ENCODE peak calls at places on chromosomes 16 and 17, in nine cellular contexts. C is AG04450, N is A673, V is psoas muscle, I is heart right ventricle, H is thoracic aorta, U is breast epithelium, R is fibroblast of lung, K is brain microvascular endothelial cell. O is an unnamed sample.

GRCh38 chr16:83830769-83831450 is 23.1 kb downstream of the HSBP1 start:
- DNase-seq in N (no peak), I (no peak), R (peak), U (no peak), C (no peak), V (no peak), K (no peak), H (no peak), O (no peak)

GRCh38 chr17:17749921-17750320 is 68.7 kb downstream of the RAI1 start:
- DNase-seq in U (no peak), I (peak), K (peak), N (peak), V (no peak), R (peak), C (no peak), H (no peak), O (no peak)

GRCh38 chr16:57502048-57502775 is 15.9 kb upstream of the DOK4 start:
- DNase-seq in C (no peak), I (no peak), U (no peak), K (no peak), N (no peak), V (peak), R (no peak), H (no peak), O (no peak)

GRCh38 chr17:1495265-1495664 is 2.8 kb upstream of the MYO1C start:
- DNase-seq in H (no peak), C (no peak), I (peak), U (peak), N (no peak), K (no peak), R (peak), V (peak), O (peak)

GRCh38 chr17:81398170-81398854 is 3.1 kb downstream of the BAHCC1 start:
- DNase-seq in H (no peak), R (peak), I (no peak), C (no peak), N (peak), K (no peak), U (no peak), V (peak), O (no peak)

GRCh38 chr17:57890857-57891232 is 41.0 kb upstream of the MRPS23 start:
- DNase-seq in K (no peak), R (no peak), N (no peak), H (no peak), V (peak), I (peak), C (no peak), U (no peak), O (peak)

GRCh38 chr17:8016632-8017424 is 14.4 kb downstream of the GUCY2D start:
- DNase-seq in V (peak), N (peak), K (peak), I (no peak), U (no peak), H (no peak), C (no peak), R (no peak), O (no peak)

GRCh38 chr17:39141915-39142664 is 9.3 kb downstream of the PLXDC1 start:
- DNase-seq in K (no peak), C (no peak), V (peak), I (no peak), H (no peak), R (no peak), N (no peak), U (no peak), O (no peak)

GRCh38 chr16:66326995-66327513 is 39.4 kb upstream of the CDH5 start:
- DNase-seq in V (no peak), R (no peak), U (no peak), I (no peak), C (no peak), N (no peak), K (no peak), H (no peak), O (no peak)

GRCh38 chr17:66399441-66399840 is 97.0 kb downstream of the PRKCA start:
- DNase-seq in I (no peak), K (no peak), C (no peak), H (no peak), N (no peak), R (no peak), U (no peak), V (no peak), O (no peak)

GRCh38 chr17:54408741-54409140 is 491.9 kb upstream of the TOM1L1 start:
- DNase-seq in N (peak), V (no peak), I (no peak), U (no peak), R (no peak), K (no peak), H (no peak), C (no peak), O (no peak)

GRCh38 chr16:57574646-57575467 is 32.4 kb downstream of the ADGRG5 start:
- DNase-seq in V (no peak), K (no peak), I (no peak), H (no peak), R (no peak), C (no peak), U (no peak), N (no peak), O (no peak)

GRCh38 chr16:3032624-3033023 is 4.1 kb downstream of the BICDL2 start:
- DNase-seq in I (no peak), C (no peak), H (no peak), K (no peak), R (no peak), N (no peak), V (no peak), U (no peak), O (no peak)

GRCh38 chr17:31490991-31491793 is 99.7 kb downstream of the RAB11FIP4 start:
- DNase-seq in U (no peak), H (no peak), N (no peak), K (no peak), C (no peak), V (peak), I (no peak), R (no peak), O (no peak)

GRCh38 chr17:31488264-31488981 is 96.9 kb downstream of the RAB11FIP4 start:
- DNase-seq in I (no peak), U (no peak), C (no peak), V (peak), N (no peak), H (no peak), K (no peak), R (no peak), O (no peak)

GRCh38 chr17:31489295-31490018 is 98.0 kb downstream of the RAB11FIP4 start:
- DNase-seq in V (peak), N (no peak), U (no peak), C (no peak), H (no peak), R (no peak), I (no peak), K (no peak), O (no peak)

GRCh38 chr17:31488982-31489294 is 97.5 kb downstream of the RAB11FIP4 start:
- DNase-seq in R (no peak), V (no peak), I (no peak), K (no peak), C (no peak), U (no peak), H (no peak), N (no peak), O (no peak)

GRCh38 chr17:31490019-31490383 is 98.5 kb downstream of the RAB11FIP4 start:
- DNase-seq in N (no peak), H (no peak), C (no peak), U (no peak), K (no peak), I (no peak), R (no peak), V (peak), O (no peak)
- H3K4me3 ChIP-seq in N (no peak), H (no peak), C (no peak), U (no peak), K (no peak), I (no peak), R (no peak), V (no peak), O (no peak)

DNA sequence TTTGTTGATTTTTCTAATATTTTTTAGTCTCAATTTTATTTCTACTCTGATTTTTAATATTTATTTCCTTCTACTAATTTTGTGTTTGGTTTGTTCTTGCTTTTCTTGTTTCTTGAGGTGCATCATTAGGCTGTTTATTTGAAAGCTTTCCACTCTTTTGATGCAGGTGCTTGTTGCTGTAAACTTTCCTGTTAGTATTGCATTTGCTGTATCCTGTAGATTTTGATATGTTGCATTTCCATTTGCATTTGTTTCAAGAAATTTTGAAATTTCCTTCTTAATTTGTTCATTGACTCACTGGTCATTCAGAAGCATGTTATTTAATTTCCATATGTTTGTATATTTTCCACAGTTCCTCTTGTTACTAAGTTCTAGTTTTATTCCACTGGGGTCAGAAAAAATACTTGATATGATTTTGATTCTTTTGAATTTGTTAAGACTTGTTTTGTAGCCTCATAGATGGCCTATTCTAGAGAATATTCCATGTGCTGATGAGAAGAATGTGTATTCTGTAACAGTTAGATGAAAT is 43.1 kb upstream of the NACA2 start:
- DNase-seq in H (no peak), R (no peak), N (no peak), I (no peak), V (no peak), U (no peak), C (no peak), K (no peak), O (no peak)
- H3K27ac ChIP-seq in H (no peak), R (no peak), N (no peak), I (no peak), V (no peak), U (no peak), C (no peak), K (no peak), O (no peak)

DNA sequence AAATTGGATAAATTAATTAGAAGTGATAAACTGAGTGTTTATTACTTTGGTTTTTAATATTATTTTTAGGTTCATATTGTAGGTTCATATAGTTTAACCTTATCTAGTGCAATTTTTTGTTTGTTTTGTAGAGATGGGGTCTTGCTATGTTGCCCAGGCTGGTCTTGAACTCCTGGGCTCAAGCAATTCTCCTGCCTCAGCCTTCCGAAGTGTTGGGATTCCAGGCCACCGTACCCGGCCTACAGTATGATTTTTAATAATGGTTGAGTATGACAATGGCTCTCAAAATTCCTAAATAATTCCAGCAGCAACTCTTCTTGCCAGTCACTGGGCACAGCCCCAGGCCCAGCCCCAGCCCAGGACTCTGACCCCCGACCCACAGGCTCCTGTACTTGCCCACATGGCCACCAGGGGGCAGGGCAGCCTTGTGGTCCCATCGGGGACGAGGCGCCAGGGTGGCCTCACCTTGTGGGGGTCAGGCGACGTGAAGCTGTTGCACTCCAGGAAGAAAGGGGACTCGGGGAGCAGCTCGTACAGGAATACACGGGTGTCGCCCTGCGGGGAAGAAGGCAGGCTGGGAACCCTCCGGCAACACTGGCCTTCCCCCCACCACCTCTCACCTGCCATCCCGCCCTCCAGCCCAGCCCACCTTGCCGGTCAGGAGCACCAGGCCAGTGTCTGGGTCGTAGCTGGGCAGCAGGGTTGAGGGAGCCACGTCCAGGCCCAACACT is 7.9 kb upstream of the PAM16 start:
- DNase-seq in V (peak), H (no peak), N (peak), C (no peak), U (no peak), R (no peak), K (no peak), I (peak), O (peak)
- TF ChIP-seq CTCF in V (peak), H (peak), N (peak), C (peak), U (peak), R (peak), K (peak), I (peak), O (peak)

GRCh38 chr16:1432388-1433262 is 1.7 kb downstream of the PERCC1 start:
- DNase-seq in I (peak), V (no peak), U (no peak), H (no peak), R (no peak), C (no peak), N (no peak), K (no peak), O (no peak)

GRCh38 chr16:1431497-1432270 is 806 bp downstream of the PERCC1 start:
- DNase-seq in U (no peak), I (no peak), H (no peak), R (no peak), C (no peak), V (no peak), K (no peak), N (no peak), O (no peak)

GRCh38 chr16:1430214-1430758 is 592 bp upstream of the PERCC1 start:
- DNase-seq in H (no peak), N (no peak), U (no peak), C (no peak), K (no peak), V (no peak), R (no peak), I (no peak), O (no peak)

GRCh38 chr16:1429631-1430030 is 1.2 kb upstream of the PERCC1 start:
- DNase-seq in K (no peak), U (no peak), H (no peak), I (no peak), R (no peak), N (no peak), V (peak), C (no peak), O (no peak)

GRCh38 chr16:1430759-1431496 is at the start of gene PERCC1:
- DNase-seq in N (peak), V (no peak), I (no peak), U (no peak), C (no peak), H (no peak), R (no peak), K (no peak), O (no peak)
- H3K4me3 ChIP-seq in N (no peak), V (no peak), I (peak), U (no peak), C (no peak), H (no peak), R (no peak), K (no peak), O (no peak)

GRCh38 chr16:56262879-56263245 is 71.6 kb downstream of the GNAO1 start:
- DNase-seq in K (no peak), H (no peak), I (no peak), N (no peak), R (no peak), V (no peak), U (no peak), C (no peak), O (no peak)

GRCh38 chr16:56265184-56265583 is 73.9 kb downstream of the GNAO1 start:
- DNase-seq in N (no peak), H (no peak), C (no peak), R (no peak), I (no peak), K (no peak), V (no peak), U (no peak), O (no peak)

GRCh38 chr16:56262148-56262878 is 71.0 kb downstream of the GNAO1 start:
- DNase-seq in V (no peak), K (no peak), U (no peak), R (no peak), N (no peak), I (no peak), C (no peak), H (no peak), O (no peak)

GRCh38 chr16:56264609-56264972 is 73.3 kb downstream of the GNAO1 start:
- DNase-seq in R (no peak), C (no peak), N (no peak), H (no peak), U (no peak), K (no peak), I (no peak), V (no peak), O (no peak)

GRCh38 chr16:56263711-56264608 is 72.7 kb downstream of the GNAO1 start:
- DNase-seq in K (peak), U (no peak), H (no peak), N (no peak), R (no peak), C (no peak), I (peak), V (no peak), O (no peak)
- H3K27ac ChIP-seq in K (no peak), U (no peak), H (no peak), N (no peak), R (no peak), C (no peak), I (no peak), V (no peak), O (no peak)

DNA sequence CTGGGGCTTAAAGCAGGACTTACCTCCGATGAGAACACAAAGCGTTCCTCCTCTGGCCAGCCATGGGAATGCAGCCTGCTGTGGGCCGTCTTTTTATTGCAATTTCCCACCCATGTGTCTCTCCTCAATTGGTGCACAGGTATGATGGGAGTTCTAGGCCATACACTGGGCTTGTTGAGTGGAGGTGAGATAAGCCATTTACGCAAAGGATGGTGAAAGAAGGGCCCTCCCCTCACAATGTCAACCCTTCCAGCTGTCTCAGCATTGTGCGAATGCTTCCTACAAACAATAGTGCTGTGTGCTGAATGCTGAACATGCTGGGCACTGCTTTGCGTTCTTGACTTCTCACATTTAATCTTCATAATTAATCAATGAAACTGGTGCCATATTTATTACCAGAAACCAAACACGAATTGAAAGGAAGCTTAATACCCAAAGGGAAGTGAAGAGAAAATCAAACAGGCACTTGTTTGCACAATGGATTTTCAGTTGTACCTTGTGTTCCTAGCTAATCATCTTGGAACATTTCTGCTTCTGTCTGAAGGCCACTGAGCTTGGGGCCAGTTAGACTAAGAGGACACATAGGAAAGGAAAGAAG is at the start of gene GP2:
- DNase-seq in U (no peak), K (no peak), C (no peak), R (no peak), H (no peak), N (no peak), I (no peak), V (no peak), O (no peak)
- TF ChIP-seq CTCF in U (no peak), K (no peak), C (no peak), R (no peak), H (no peak), N (no peak), I (no peak), V (no peak), O (no peak)

GRCh38 chr17:42509409-42509808 is 26.6 kb upstream of the NAGLU start:
- DNase-seq in H (no peak), U (no peak), I (no peak), N (no peak), C (no peak), K (no peak), R (no peak), V (no peak), O (no peak)
- H3K4me3 ChIP-seq in H (no peak), U (no peak), I (no peak), N (no peak), C (no peak), K (no peak), R (no peak), V (no peak), O (no peak)

GRCh38 chr16:4813251-4814003 is 11.0 kb upstream of the ROGDI start:
- DNase-seq in H (no peak), N (no peak), R (no peak), U (no peak), K (no peak), C (no peak), I (no peak), V (no peak), O (no peak)

GRCh38 chr16:4811773-4812172 is 9.3 kb upstream of the ROGDI start:
- DNase-seq in U (no peak), K (no peak), V (no peak), I (no peak), H (no peak), C (no peak), R (no peak), N (no peak), O (no peak)

GRCh38 chr16:4814046-4814445 is 11.6 kb upstream of the ROGDI start:
- DNase-seq in I (no peak), N (no peak), C (no peak), K (no peak), V (no peak), H (no peak), R (no peak), U (no peak), O (peak)

GRCh38 chr16:4811242-4811641 is 8.8 kb upstream of the ROGDI start:
- DNase-seq in C (no peak), N (no peak), K (no peak), R (no peak), U (no peak), H (no peak), I (no peak), V (no peak), O (no peak)

DNA sequence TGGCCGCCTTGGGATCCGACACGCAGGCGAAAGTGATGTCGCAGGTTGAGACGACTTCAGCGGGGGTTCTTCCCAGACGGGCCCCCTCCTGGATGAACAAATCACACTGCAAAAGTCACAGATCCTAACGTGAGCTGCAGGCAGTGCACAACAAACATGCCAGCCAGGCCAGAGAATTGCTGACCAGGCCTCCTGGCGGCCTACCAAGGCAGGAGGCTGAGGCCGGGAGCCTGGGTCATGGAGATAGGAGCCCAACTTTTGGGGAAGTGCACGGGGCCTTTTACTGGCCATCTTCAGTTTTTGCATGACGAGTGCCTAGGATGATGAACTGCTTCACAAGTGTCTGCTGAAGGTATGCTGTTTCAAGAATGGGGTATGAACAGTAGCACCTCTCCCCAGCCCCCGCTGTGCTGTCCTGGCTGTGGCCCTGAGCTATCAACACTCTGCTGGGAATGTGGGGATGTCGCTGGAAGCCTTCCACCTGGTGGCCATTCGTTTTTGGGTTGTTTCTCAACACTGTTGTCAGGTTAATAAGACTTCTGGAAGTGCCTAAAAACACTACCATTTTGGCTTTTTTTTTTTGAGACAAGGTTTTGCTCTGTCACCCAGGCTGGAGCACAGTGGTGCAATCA is 12.2 kb upstream of the ROGDI start:
- DNase-seq in I (no peak), U (no peak), R (no peak), H (no peak), V (peak), K (no peak), C (no peak), N (no peak), O (peak)
- H3K27ac ChIP-seq in I (peak), U (no peak), R (no peak), H (peak), V (peak), K (no peak), C (no peak), N (no peak), O (peak)

DNA sequence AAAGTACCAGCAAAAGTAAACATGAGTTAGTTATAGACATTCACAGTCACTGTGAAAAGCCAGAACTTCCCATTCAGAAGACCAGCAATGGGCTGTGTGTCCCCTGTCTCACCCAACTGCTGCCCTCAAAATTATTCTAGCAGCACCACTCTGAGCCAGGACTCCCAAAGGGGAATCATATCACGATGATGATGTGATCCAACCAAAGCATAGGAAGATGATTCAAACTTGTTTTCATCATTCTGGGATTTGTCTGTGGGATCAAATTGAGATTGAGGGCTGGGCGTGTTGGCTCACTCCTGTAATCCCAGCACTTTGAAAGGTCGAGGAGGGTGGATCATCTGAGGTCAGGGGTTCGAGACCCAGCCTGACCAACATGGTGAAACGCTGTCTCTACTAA is 6.4 kb upstream of the NAT9 start:
- DNase-seq in N (no peak), I (no peak), U (no peak), V (no peak), K (no peak), C (no peak), R (no peak), H (no peak), O (no peak)
- TF ChIP-seq CTCF in N (no peak), I (no peak), U (no peak), V (no peak), K (no peak), C (no peak), R (no peak), H (no peak), O (no peak)

O was measured in gastrocnemius medialis.